ENCODE peak calls at places on chromosomes 16 and 17, in seven cellular contexts. C is WTC11, V is H1, Y is HEK293T, J is GM12878, L is K562, T is HepG2. S is an unnamed sample.

GRCh38 chr17:61411114-61411943 is 11.7 kb downstream of the TBX2 start:
- DNase-seq in L (no peak), T (no peak), Y (peak; percentile 45), J (no peak), V (peak; percentile 82), C (peak; percentile 61), S (no peak)

GRCh38 chr16:695355-696089 is 5.3 kb upstream of the WDR24 start:
- DNase-seq in L (peak; percentile 88), T (no peak), V (peak; percentile 77), Y (no peak), J (no peak), C (peak; percentile 68), S (no peak)

GRCh38 chr16:48231675-48232214 is 12.4 kb upstream of the LONP2 start:
- DNase-seq in Y (peak; percentile 36), T (peak; percentile 49), V (peak; percentile 61), J (no peak), C (peak; percentile 53), L (peak; percentile 25), S (peak; percentile 35)

GRCh38 chr17:21043296-21044232 is 753 bp upstream of the USP22 start:
- DNase-seq in V (peak; percentile 92), L (no peak), T (peak; percentile 96), C (peak; percentile 98), Y (peak; percentile 70), J (peak; percentile 84), S (peak; percentile 95)

GRCh38 chr16:21160276-21160675 is 1.8 kb downstream of the LDAF1 start:
- DNase-seq in C (no peak), Y (no peak), L (no peak), J (no peak), T (no peak), V (no peak), S (no peak)

GRCh38 chr17:48517478-48517877 is 13.3 kb downstream of the HOXB1 start:
- DNase-seq in L (no peak), J (no peak), V (no peak), C (no peak), Y (no peak), T (no peak), S (no peak)

GRCh38 chr17:39582658-39583057 is 25.1 kb downstream of the NEUROD2 start:
- DNase-seq in C (no peak), T (no peak), V (no peak), L (no peak), Y (no peak), J (no peak), S (no peak)

GRCh38 chr17:32488177-32488542 is 1.4 kb downstream of the CDK5R1 start:
- DNase-seq in T (no peak), J (no peak), L (no peak), C (no peak), Y (no peak), V (no peak), S (no peak)

GRCh38 chr16:47371615-47372014 is 89.2 kb downstream of the ITFG1 start:
- DNase-seq in T (no peak), J (no peak), C (no peak), V (no peak), L (no peak), Y (no peak), S (no peak)

GRCh38 chr17:33871720-33872535 is 383.2 kb upstream of the CCL2 start:
- DNase-seq in C (no peak), T (no peak), J (no peak), Y (no peak), V (no peak), L (peak; percentile 90), S (no peak)

GRCh38 chr16:74281285-74281684 is 15.3 kb upstream of the PSMD7 start:
- DNase-seq in T (no peak), L (no peak), C (no peak), Y (no peak), J (no peak), V (no peak), S (no peak)

GRCh38 chr17:66898536-66898935 is 63.6 kb downstream of the CACNG5 start:
- DNase-seq in T (no peak), V (no peak), J (no peak), C (no peak), L (no peak), Y (no peak), S (no peak)

GRCh38 chr17:8057691-8058114 is 18.8 kb downstream of the ALOX15B start:
- DNase-seq in Y (peak; percentile 80), V (peak; percentile 56), L (peak; percentile 71), T (peak; percentile 75), C (peak; percentile 47), J (peak; percentile 45), S (peak; percentile 83)

GRCh38 chr16:7268182-7268581 is 64.5 kb upstream of the RBFOX1 start:
- DNase-seq in T (peak; percentile 44), Y (peak; percentile 54), L (peak; percentile 49), V (peak; percentile 78), C (no peak), J (no peak), S (no peak)

GRCh38 chr17:29572691-29573557 is 4.4 kb downstream of the TP53I13 start:
- DNase-seq in V (peak; percentile 85), L (peak; percentile 64), J (no peak), T (no peak), C (peak; percentile 64), Y (no peak), S (no peak)

GRCh38 chr17:7515912-7516610 is 31.9 kb downstream of the POLR2A start:
- DNase-seq in Y (no peak), L (no peak), C (no peak), T (peak; percentile 20), V (no peak), J (no peak), S (no peak)

GRCh38 chr16:57260294-57260929 is 15.4 kb downstream of the ARL2BP start:
- DNase-seq in L (no peak), J (peak; percentile 42), C (no peak), Y (no peak), T (no peak), V (peak; percentile 60), S (no peak)

GRCh38 chr16:28875134-28876015 is 2.9 kb upstream of the ATP2A1 start:
- DNase-seq in T (no peak), V (no peak), C (no peak), L (peak; percentile 14), Y (no peak), J (no peak), S (no peak)

DNA sequence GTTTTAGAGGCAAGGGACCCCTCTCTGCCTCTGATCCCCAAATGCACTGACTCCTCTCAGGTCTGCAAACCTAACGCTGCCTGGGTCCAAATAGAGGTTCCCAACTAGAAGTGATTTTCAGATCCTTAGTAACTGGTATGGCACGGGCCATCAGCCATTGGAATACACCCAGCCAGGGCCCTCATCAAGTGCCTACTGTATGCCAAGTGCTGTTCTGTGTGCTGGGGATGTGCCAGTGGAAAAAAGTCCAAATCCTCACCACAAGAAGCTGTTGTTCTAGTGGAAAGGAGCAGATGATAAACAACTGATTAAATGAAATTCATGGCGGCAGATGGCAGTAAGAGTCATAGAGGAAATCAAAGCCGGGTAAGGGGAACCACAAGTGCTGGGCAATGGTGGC is 57.2 kb upstream of the MED9 start:
- DNase-seq in J (no peak), L (no peak), C (no peak), Y (no peak), T (no peak), V (no peak), S (no peak)
- TF ChIP-seq SP1 in J (no peak), L (no peak), C (no peak), Y (no peak), T (no peak), V (no peak), S (no peak)

DNA sequence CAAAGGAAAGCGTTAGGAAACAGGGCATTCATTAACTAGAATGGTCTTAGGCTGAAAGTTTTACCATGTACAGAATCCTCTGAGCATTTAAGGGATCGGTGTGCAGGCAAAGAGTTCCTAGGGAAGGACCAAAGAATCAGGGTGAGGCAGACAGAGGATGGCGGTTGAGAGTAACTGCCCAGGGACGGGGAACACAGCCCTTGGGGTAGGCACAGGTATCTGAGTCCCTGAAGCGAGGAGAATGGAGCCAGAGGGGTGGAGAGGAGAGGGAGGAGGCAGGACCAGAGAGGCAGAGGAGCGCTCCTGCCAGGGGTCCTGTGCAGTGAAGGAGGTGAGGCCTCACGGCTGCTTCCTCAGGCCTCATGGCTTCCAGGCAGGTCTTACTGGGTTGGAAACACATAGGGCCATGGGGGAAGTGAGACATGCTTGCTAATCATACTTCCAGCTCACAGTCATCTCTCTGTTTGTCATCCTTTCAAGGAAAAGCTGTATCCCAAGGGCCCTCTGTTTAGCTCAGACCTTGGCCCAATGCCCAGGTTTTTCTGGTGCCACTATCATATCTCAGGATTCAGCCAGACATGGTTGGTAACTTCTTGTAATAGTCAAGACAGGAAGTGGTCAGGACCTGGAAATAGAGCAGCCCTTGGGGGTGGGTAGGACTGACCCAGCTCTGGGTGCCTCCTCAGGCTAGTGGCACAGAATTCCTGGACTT is 13.8 kb upstream of the ITGB3 start:
- DNase-seq in C (no peak), V (no peak), L (peak; percentile 72), J (peak; percentile 40), Y (no peak), T (no peak), S (peak; percentile 69)
- TF ChIP-seq SP1 in C (no peak), V (no peak), L (no peak), J (no peak), Y (no peak), T (no peak), S (peak; percentile 27)

GRCh38 chr17:41974031-41974430 is 7.4 kb downstream of the CNP start:
- DNase-seq in T (no peak), J (no peak), Y (no peak), C (no peak), L (no peak), V (no peak), S (no peak)

GRCh38 chr17:41974658-41975057 is 8.1 kb downstream of the CNP start:
- DNase-seq in C (no peak), T (no peak), L (no peak), J (no peak), Y (no peak), V (no peak), S (no peak)

GRCh38 chr17:41973457-41973856 is 6.9 kb downstream of the CNP start:
- DNase-seq in Y (no peak), T (no peak), V (no peak), J (no peak), L (no peak), C (no peak), S (no peak)

GRCh38 chr17:41971721-41972523 is 5.3 kb downstream of the CNP start:
- DNase-seq in Y (no peak), V (no peak), J (no peak), T (no peak), C (no peak), L (no peak), S (no peak)

GRCh38 chr17:41972571-41973411 is 6.2 kb downstream of the CNP start:
- DNase-seq in T (no peak), Y (no peak), V (no peak), J (no peak), L (no peak), C (no peak), S (no peak)
- TF ChIP-seq SP1 in T (no peak), Y (no peak), V (no peak), J (no peak), L (no peak), C (no peak), S (no peak)

DNA sequence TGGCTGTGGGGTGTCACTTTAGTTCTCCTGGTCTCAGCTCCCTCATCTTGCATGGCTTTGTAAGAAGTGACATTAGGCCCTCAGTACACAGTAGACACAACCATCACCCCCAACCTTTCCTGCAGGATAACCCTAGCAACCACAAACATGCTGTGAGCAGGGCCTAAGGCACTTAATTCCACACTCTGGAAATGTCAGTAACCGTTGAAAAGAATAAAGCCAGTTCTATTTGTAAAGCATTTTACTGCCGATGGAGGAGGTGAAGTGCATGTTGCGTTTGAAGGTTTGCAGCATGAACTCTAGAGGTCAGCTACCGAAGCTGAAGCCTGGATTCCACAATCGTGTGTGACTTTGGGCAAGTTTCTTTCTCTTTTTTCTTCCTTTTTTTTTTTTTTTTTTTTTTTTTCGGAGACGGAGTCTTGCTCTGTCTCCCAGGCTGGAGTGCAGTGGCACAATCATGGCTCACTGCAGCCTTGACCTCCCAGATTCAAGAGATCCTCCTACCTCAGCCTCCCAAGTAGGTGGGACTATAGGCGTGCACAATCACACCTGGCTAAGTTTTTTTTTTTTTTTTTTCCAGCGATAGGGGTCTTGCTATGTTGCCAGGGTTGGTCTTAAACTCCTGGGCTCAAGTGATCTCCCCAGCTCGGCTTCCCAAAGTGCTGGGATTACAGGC is 26.1 kb upstream of the TOB1 start:
- DNase-seq in Y (no peak), C (no peak), L (peak; percentile 4), V (no peak), T (peak; percentile 72), J (no peak), S (no peak)
- TF ChIP-seq SP1 in Y (no peak), C (no peak), L (no peak), V (no peak), T (no peak), J (no peak), S (no peak)